ENCODE peak calls at places on chromosomes 7 and 10, in five cellular contexts. Z is left lung, D is neural progenitor cell, A is tibial artery, V is AG04450. T is an unnamed sample.

GRCh38 chr7:157550300-157551275 is 213.8 kb downstream of the DNAJB6 start:
- DNase-seq in V (no peak), D (no peak), A (peak), Z (peak), T (no peak)

GRCh38 chr7:4131043-4131442 is 551.1 kb upstream of the FOXK1 start:
- DNase-seq in A (peak), Z (no peak), D (peak), V (no peak), T (no peak)

GRCh38 chr10:58393317-58393716 is 8.1 kb downstream of the TFAM start:
- DNase-seq in Z (no peak), A (no peak), V (no peak), D (no peak), T (peak)

GRCh38 chr7:35463176-35463575 is 209.3 kb upstream of the TBX20 start:
- DNase-seq in V (no peak), A (no peak), D (no peak), Z (no peak), T (no peak)

GRCh38 chr7:2411815-2412586 is 8.6 kb downstream of the CHST12 start:
- DNase-seq in Z (no peak), D (no peak), V (no peak), A (no peak), T (no peak)

GRCh38 chr7:23260371-23260770 is 13.8 kb downstream of the GPNMB start:
- DNase-seq in A (no peak), D (no peak), Z (no peak), V (no peak), T (no peak)

GRCh38 chr7:27586825-27587224 is 75.9 kb downstream of the HIBADH start:
- DNase-seq in V (no peak), D (peak), A (no peak), Z (peak), T (peak)

GRCh38 chr7:139500770-139501138 is 17.3 kb upstream of the KLRG2 start:
- DNase-seq in V (no peak), D (no peak), A (no peak), Z (no peak), T (no peak)

GRCh38 chr7:129825005-129825553 is 127.7 kb downstream of the UBE2H start:
- DNase-seq in A (peak), Z (peak), D (peak), V (no peak), T (peak)

GRCh38 chr7:98217623-98218582 is 6.7 kb downstream of the BHLHA15 start:
- DNase-seq in D (peak), Z (peak), A (peak), V (no peak), T (no peak)

GRCh38 chr10:44925224-44925623 is 14.1 kb downstream of the TMEM72 start:
- DNase-seq in Z (no peak), A (peak), V (no peak), D (peak), T (peak)

GRCh38 chr7:150964593-150965111 is 13.5 kb downstream of the KCNH2 start:
- DNase-seq in D (peak), V (no peak), Z (peak), A (no peak), T (no peak)

GRCh38 chr7:835491-836401 is 3.5 kb downstream of the SUN1 start:
- DNase-seq in A (no peak), Z (peak), D (no peak), V (no peak), T (no peak)

GRCh38 chr7:1736469-1736817 is 66.4 kb downstream of the ELFN1 start:
- DNase-seq in D (no peak), V (no peak), A (no peak), Z (no peak), T (no peak)

GRCh38 chr10:3995302-3996210 is 210.5 kb upstream of the KLF6 start:
- DNase-seq in Z (no peak), A (no peak), V (peak), D (no peak), T (no peak)
- H3K4me3 ChIP-seq in Z (no peak), A (no peak), V (no peak), D (no peak), T (no peak)

GRCh38 chr10:100867564-100867963 is 45.2 kb upstream of the SLF2 start:
- DNase-seq in A (no peak), D (no peak), V (no peak), Z (no peak), T (no peak)
- H3K4me3 ChIP-seq in A (no peak), D (no peak), V (no peak), Z (no peak), T (no peak)

GRCh38 chr10:13340068-13340467 is 8.0 kb downstream of the SEPHS1 start:
- DNase-seq in A (no peak), Z (no peak), D (no peak), V (no peak), T (no peak)

GRCh38 chr10:13337128-13337826 is 10.8 kb downstream of the SEPHS1 start:
- DNase-seq in A (no peak), V (no peak), D (no peak), Z (no peak), T (no peak)

GRCh38 chr10:13337827-13338196 is 10.3 kb downstream of the SEPHS1 start:
- DNase-seq in D (no peak), V (no peak), Z (no peak), A (no peak), T (no peak)

GRCh38 chr10:13338337-13339128 is 9.6 kb downstream of the SEPHS1 start:
- DNase-seq in V (no peak), D (no peak), A (no peak), Z (no peak), T (no peak)

GRCh38 chr10:13340626-13341370 is 7.3 kb downstream of the SEPHS1 start:
- DNase-seq in V (no peak), A (no peak), Z (no peak), D (no peak), T (no peak)
- H3K4me3 ChIP-seq in V (no peak), A (no peak), Z (no peak), D (no peak), T (no peak)

GRCh38 chr10:16519908-16520861 is 1.5 kb downstream of the C1QL3 start:
- DNase-seq in Z (peak), V (no peak), D (peak), A (no peak), T (no peak)

GRCh38 chr10:16518822-16519221 is 2.9 kb downstream of the C1QL3 start:
- DNase-seq in Z (no peak), A (no peak), V (no peak), D (no peak), T (no peak)

GRCh38 chr10:16521311-16522016 is at the start of gene C1QL3:
- DNase-seq in Z (no peak), V (no peak), A (no peak), D (peak), T (no peak)

GRCh38 chr10:16519250-16519907 is 2.3 kb downstream of the C1QL3 start:
- DNase-seq in Z (peak), V (no peak), A (no peak), D (peak), T (no peak)

DNA sequence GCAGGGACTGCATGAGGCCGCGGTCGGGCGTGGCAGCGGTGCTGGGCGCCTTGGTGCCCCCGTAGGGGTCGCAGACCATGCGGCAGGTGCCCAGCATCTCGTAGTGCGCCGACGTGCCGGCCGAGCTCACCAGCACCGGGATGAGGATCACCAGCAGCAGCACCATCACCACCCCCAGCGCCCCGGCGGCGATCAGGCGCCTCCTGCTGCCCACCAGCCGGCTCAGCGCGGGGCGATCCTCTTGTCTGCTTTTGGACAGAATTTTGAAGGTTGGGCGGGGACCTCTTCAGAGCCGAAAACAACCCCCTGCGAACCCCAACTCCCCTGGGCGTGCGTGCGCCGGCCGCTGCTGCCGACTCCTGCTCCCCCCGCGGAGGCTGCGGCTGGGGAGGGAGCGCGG is 779 bp downstream of the C1QL3 start:
- DNase-seq in A (no peak), Z (peak), D (peak), V (no peak), T (no peak)
- H3K4me3 ChIP-seq in A (peak), Z (peak), D (peak), V (peak), T (no peak)

GRCh38 chr7:40638872-40639271 is 504.1 kb downstream of the SUGCT start:
- DNase-seq in Z (no peak), V (no peak), A (no peak), D (no peak), T (no peak)
- H3K4me3 ChIP-seq in Z (no peak), V (no peak), A (no peak), D (no peak), T (no peak)

T was measured in HAP-1.